ENCODE peak calls at places on chromosome 12, in five cellular contexts. K is lower lobe of right lung, L is HepG2, R is body of pancreas, X is AG09319. O is an unnamed sample.

GRCh38 chr12:121711925-121712461 is 559 bp upstream of the TMEM120B start:
- DNase-seq in K (peak), L (peak), R (peak), X (no peak), O (peak)

GRCh38 chr12:62643470-62643869 is 176.8 kb downstream of the MON2 start:
- DNase-seq in K (no peak), L (no peak), R (no peak), X (no peak), O (no peak)

GRCh38 chr12:40692617-40693502 is 621 bp downstream of the CNTN1 start:
- DNase-seq in K (peak), L (no peak), R (peak), X (no peak), O (peak)

GRCh38 chr12:80939231-80939950 is 1.7 kb upstream of the LIN7A start:
- DNase-seq in K (no peak), L (peak), R (no peak), X (no peak), O (no peak)

GRCh38 chr12:52871291-52871961 is 22.6 kb upstream of the KRT78 start:
- DNase-seq in K (no peak), L (no peak), R (no peak), X (peak), O (no peak)

GRCh38 chr12:12282761-12283160 is 15.9 kb upstream of the LRP6 start:
- DNase-seq in K (no peak), L (no peak), R (no peak), X (no peak), O (no peak)

GRCh38 chr12:48788522-48788851 is 402 bp downstream of the ADCY6 start:
- DNase-seq in K (no peak), L (no peak), R (peak), X (no peak), O (peak)

GRCh38 chr12:170361-171225 is 43.4 kb downstream of the SLC6A12 start:
- DNase-seq in K (no peak), L (no peak), R (no peak), X (no peak), O (no peak)

GRCh38 chr12:89451876-89452275 is 72.7 kb downstream of the GALNT4 start:
- DNase-seq in K (no peak), L (no peak), R (no peak), X (no peak), O (no peak)

GRCh38 chr12:28065374-28065773 is 92.8 kb upstream of the PTHLH start:
- DNase-seq in K (no peak), L (no peak), R (no peak), X (no peak), O (no peak)

GRCh38 chr12:46518184-46518583 is 145.6 kb upstream of the SLC38A2 start:
- DNase-seq in K (no peak), L (no peak), R (no peak), X (no peak), O (no peak)

GRCh38 chr12:31820832-31821231 is 92.0 kb upstream of the AMN1 start:
- DNase-seq in K (no peak), L (no peak), R (no peak), X (no peak), O (no peak)

GRCh38 chr12:6552140-6552551 is 3.7 kb downstream of the IFFO1 start:
- DNase-seq in K (no peak), L (no peak), R (no peak), X (no peak), O (no peak)

GRCh38 chr12:111448831-111449790 is 43.4 kb downstream of the SH2B3 start:
- DNase-seq in K (no peak), L (no peak), R (no peak), X (no peak), O (no peak)

GRCh38 chr12:132588821-132589669 is 21.3 kb downstream of the LRCOL1 start:
- DNase-seq in K (no peak), L (no peak), R (no peak), X (no peak), O (no peak)

GRCh38 chr12:75378354-75378753 is 12.5 kb upstream of the GLIPR1L2 start:
- DNase-seq in K (no peak), L (no peak), R (no peak), X (no peak), O (no peak)

GRCh38 chr12:104748790-104749189 is 209.3 kb downstream of the SLC41A2 start:
- DNase-seq in K (no peak), L (no peak), R (no peak), X (no peak), O (no peak)

GRCh38 chr12:64352181-64352580 is 38.4 kb downstream of the C12orf56 start:
- DNase-seq in K (no peak), L (no peak), R (no peak), X (no peak), O (no peak)

GRCh38 chr12:21710944-21711343 is 53.3 kb upstream of the LDHB start:
- DNase-seq in K (no peak), L (no peak), R (no peak), X (no peak), O (no peak)

GRCh38 chr12:5200276-5201087 is 156.8 kb downstream of the KCNA5 start:
- DNase-seq in K (peak), L (peak), R (peak), X (no peak), O (peak)
- TF ChIP-seq CTCF in K (peak), L (peak), R (peak), X (peak), O (peak)

DNA sequence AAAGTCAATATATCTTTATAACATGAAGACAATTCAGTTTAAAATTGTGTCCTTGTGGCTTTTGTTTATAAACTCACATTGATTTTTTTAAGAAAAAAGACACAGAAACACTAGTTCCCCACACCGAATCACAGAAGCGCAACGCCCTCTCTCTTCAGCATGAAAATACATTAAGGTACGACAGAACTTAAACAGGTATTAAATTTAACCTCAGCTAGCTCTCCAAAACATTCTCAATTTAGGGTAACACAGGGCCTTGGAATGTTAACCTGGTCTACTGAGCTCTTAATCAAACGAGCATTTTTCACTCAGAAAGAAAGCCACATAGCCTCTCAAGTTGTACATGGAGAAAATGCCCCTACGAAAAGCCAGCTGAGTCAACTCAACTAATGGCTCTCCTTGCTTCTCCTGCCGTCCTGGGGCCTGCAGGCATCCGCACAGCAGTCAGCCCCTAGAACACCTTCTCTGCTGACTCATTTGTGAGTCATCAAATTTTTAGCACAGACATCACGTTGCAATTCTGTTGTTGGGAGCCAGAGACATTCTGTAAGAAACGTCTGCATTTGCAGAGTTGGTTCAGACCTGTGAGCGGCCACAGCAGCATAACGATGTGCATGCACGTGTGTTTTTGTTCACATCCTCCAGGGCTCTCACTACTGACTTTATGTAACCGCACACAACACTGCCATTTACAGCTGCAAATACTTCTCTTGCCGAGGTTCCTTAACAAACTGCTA is 141.6 kb downstream of the ITPR2 start:
- DNase-seq in K (no peak), L (peak), R (no peak), X (peak), O (peak)
- TF ChIP-seq CTCF in K (no peak), L (no peak), R (no peak), X (no peak), O (no peak)

DNA sequence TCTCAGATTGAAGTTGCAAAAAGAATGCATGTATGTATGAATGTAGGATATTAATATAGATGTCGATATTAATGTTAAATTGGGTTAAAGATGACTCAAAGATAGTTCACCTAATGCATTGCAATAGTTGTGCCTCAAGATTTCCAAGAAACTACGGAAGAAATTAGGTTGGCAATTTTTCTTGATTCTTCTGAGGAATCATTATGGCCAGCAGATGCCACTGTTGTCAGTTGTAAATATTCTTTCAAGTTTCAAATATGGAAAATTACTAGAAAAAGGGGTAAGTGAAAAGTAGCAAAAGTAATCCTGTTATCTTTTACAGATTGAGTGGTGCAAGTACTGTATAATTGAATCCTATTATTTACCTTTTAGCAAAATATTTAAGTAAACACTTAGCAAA is 202.1 kb downstream of the ADAMTS20 start:
- DNase-seq in K (no peak), L (no peak), R (no peak), X (no peak), O (no peak)
- TF ChIP-seq CTCF in K (no peak), L (no peak), R (no peak), X (peak), O (no peak)

GRCh38 chr12:51025748-51026654 is at the start of gene SLC11A2:
- DNase-seq in K (peak), L (peak), R (peak), X (peak), O (peak)
- TF ChIP-seq CTCF in K (peak), L (peak), R (no peak), X (no peak), O (no peak)